ENCODE peak calls at places on chromosomes 2 and 18, in nine cellular contexts. I, W, J, P, K, D, E, C and N are unnamed samples.

GRCh38 chr2:147331790-147332419 is 512.9 kb upstream of the ACVR2A start:
- DNase-seq in W (peak; percentile 38), K (peak; percentile 5), D (peak; percentile 25), I (no peak), P (no peak), E (peak; percentile 38), J (peak; percentile 90), C (no peak), N (no peak)

GRCh38 chr2:17242813-17243485 is 275.3 kb downstream of the RAD51AP2 start:
- DNase-seq in P (no peak), I (no peak), D (no peak), C (no peak), J (no peak), W (no peak), K (no peak), E (no peak), N (no peak)

GRCh38 chr18:77056399-77057015 is 76.1 kb downstream of the MBP start:
- DNase-seq in J (no peak), I (no peak), W (no peak), K (peak; percentile 19), E (no peak), C (no peak), D (peak; percentile 51), P (no peak), N (no peak)

GRCh38 chr2:218861645-218862318 is 2.2 kb downstream of the WNT6 start:
- DNase-seq in D (peak; percentile 15), K (no peak), W (no peak), E (no peak), I (no peak), C (peak; percentile 41), P (no peak), J (no peak), N (no peak)

GRCh38 chr2:64291181-64291580 is 147.0 kb upstream of the PELI1 start:
- DNase-seq in E (peak; percentile 23), K (no peak), W (peak; percentile 42), D (no peak), P (no peak), J (no peak), C (no peak), I (no peak), N (no peak)

GRCh38 chr2:158395166-158395565 is 61.4 kb downstream of the CCDC148 start:
- DNase-seq in W (no peak), I (no peak), J (no peak), E (no peak), D (no peak), P (no peak), K (no peak), C (no peak), N (no peak)

GRCh38 chr2:202768284-202768683 is 103.3 kb downstream of the ICA1L start:
- DNase-seq in C (no peak), K (no peak), E (no peak), D (no peak), J (no peak), P (no peak), W (no peak), I (no peak), N (no peak)

GRCh38 chr18:24068945-24069693 is 54.6 kb downstream of the TTC39C start:
- DNase-seq in P (no peak), W (no peak), D (no peak), K (no peak), J (no peak), E (no peak), C (no peak), I (no peak), N (no peak)

GRCh38 chr2:13015941-13016340 is 299.2 kb downstream of the TRIB2 start:
- DNase-seq in I (no peak), E (no peak), K (no peak), C (no peak), J (no peak), W (no peak), P (no peak), D (no peak), N (no peak)

GRCh38 chr18:770583-770961 is 41.5 kb downstream of the YES1 start:
- DNase-seq in P (no peak), C (no peak), D (no peak), I (no peak), W (no peak), K (peak; percentile 88), J (no peak), E (no peak), N (no peak)

GRCh38 chr18:31386683-31387082 is 10.1 kb downstream of the DSG4 start:
- DNase-seq in P (no peak), K (no peak), I (no peak), E (no peak), C (no peak), W (no peak), D (no peak), J (no peak), N (peak; percentile 28)

GRCh38 chr2:232132179-232132578 is 170.7 kb downstream of the DIS3L2 start:
- DNase-seq in W (no peak), E (no peak), K (no peak), P (no peak), J (no peak), C (no peak), I (no peak), D (no peak), N (no peak)

GRCh38 chr2:127185093-127185492 is 35.0 kb downstream of the CYP27C1 start:
- DNase-seq in W (no peak), K (no peak), E (no peak), C (peak; percentile 69), P (no peak), D (no peak), J (no peak), I (no peak), N (peak; percentile 28)

GRCh38 chr2:157336137-157336721 is 10.6 kb upstream of the ERMN start:
- DNase-seq in C (no peak), I (no peak), K (peak; percentile 44), W (peak; percentile 40), D (peak; percentile 34), P (peak; percentile 34), E (peak; percentile 39), J (peak; percentile 82), N (peak; percentile 18)

GRCh38 chr2:66695211-66695735 is 260.3 kb downstream of the MEIS1 start:
- DNase-seq in I (no peak), E (no peak), C (no peak), D (no peak), P (no peak), W (no peak), J (no peak), K (no peak), N (no peak)

GRCh38 chr2:91442246-91442905 is 2750.9 kb downstream of the RPIA start:
- DNase-seq in P (no peak), C (peak; percentile 80), E (no peak), K (no peak), W (no peak), D (no peak), J (peak; percentile 32), I (no peak), N (no peak)

GRCh38 chr2:69961496-69961895 is at the start of gene ASPRV1:
- DNase-seq in P (no peak), D (no peak), J (peak; percentile 33), E (no peak), I (no peak), K (no peak), C (no peak), W (no peak), N (no peak)

GRCh38 chr2:230814616-230815015 is 50.1 kb upstream of the ITM2C start:
- DNase-seq in W (no peak), E (no peak), J (peak; percentile 35), K (peak; percentile 25), P (no peak), D (no peak), I (no peak), C (no peak), N (no peak)
- TF ChIP-seq CTCF in W (no peak), E (peak; percentile 36), J (peak; percentile 50), K (peak; percentile 45), P (no peak), D (peak; percentile 23), I (no peak), C (no peak), N (peak; percentile 11)

GRCh38 chr18:59957957-59958356 is 58.2 kb downstream of the PMAIP1 start:
- DNase-seq in I (no peak), J (no peak), C (no peak), D (no peak), W (peak; percentile 47), E (peak; percentile 67), K (peak; percentile 3), P (peak; percentile 20), N (no peak)
- TF ChIP-seq POLR2AphosphoS5 in I (no peak), J (no peak), C (no peak), D (no peak), W (no peak), E (peak; percentile 34), K (no peak), P (no peak), N (peak; percentile 82)

DNA sequence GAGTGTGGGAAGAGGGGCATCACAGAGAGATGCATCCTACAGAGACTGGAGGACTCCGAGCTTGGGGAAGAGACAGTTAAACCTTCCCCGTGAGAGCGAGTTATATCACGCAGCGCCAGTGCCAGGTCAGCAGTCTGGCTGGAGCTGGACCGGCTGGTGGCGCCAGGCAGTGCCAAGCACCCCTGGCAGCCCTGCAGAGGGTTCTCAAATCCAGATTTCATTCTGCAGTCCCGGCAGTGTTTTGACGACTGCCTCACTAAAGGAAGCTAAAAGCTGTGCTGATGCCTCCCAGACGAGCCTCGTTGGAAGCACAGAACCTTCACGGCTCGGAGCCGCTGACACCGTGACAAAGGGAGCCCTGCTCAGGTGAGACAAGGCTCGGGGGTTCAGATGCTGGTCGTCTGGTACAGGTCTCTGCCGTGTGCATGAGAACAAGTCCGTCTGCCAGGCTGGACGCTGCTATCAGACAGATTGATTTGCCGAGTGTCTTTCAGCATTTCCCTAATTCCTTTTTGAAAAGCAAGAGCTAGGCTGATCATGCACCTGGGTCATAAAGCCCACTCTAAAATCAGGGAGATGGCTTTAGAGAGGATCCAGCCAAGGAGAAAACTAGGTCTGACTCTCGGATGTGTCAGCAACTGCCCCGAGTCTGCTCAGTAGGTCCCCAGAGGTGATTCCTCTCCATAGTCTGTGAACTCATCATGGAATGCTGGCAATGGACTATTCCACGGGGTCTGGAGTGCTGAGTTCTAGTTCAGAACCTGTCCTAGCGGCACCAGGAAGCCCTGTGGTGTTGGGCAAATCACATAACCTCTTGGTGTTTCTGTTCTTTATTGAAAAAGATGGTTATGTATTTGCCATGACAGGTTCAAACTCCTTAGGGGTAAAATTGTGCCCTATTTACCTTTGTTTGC is 240.6 kb downstream of the SOX11 start:
- DNase-seq in E (no peak), J (no peak), W (no peak), K (no peak), D (peak; percentile 31), C (no peak), P (no peak), I (no peak), N (no peak)
- TF ChIP-seq CTCF in E (no peak), J (no peak), W (no peak), K (no peak), D (no peak), C (no peak), P (no peak), I (no peak), N (no peak)

DNA sequence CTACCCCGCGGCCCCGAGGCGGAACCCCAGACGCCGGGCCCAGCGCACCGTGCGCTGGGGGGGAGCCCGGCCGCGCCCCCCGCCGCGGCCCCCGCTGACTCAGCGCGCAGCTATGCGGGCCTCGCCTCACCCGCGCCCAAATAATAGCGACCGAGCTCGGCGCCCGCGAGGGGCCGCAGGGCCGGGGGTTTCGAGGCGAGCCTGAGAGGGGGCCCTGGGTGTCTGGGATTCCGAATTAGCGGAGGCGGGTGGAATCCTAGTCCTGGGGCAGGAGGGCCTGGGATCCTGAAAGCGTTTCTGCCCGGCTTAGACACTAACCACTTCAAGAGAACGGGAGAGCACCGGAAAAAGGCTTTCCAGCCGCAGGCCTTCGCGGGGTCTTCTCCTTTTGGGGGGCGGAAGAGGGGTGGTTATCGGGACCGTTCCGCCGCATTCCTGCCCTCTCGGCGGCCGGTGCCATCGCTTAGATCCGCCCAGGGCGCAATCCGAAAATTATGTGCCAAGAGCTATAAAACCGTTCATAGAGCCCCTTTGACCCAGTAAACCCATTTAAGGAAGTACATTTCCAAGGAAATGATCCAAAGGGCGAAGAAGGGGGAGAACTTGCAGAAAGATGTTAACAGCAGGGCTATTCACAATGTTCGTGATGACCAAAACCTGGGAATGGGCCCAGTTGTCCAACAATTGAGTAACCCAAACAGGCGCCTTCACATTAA is 678 bp upstream of the ROCK2 start:
- DNase-seq in W (peak; percentile 79), P (peak; percentile 85), C (no peak), K (peak; percentile 74), J (peak; percentile 75), I (peak; percentile 91), E (peak; percentile 76), D (peak; percentile 47), N (no peak)
- TF ChIP-seq POLR2AphosphoS5 in W (peak; percentile 87), P (peak; percentile 89), C (peak; percentile 47), K (peak; percentile 24), J (peak; percentile 29), I (peak; percentile 81), E (no peak), D (peak; percentile 26), N (no peak)